ENCODE peak calls at places on chromosome X, in nine cellular contexts. T, L, K, Q, G, P, M, E and U are unnamed samples.
A peak's percentile ranks its signal among the peaks of the same experiment; 100 is the strongest.

GRCh38 chrX:153922932-153923857 is 2.9 kb downstream of the ARHGAP4 start:
- DNase-seq in T (peak; percentile 44), L (peak; percentile 54), K (peak; percentile 63), Q (peak; percentile 64), G (no peak), P (peak; percentile 29), M (no peak), E (no peak), U (peak; percentile 85)

GRCh38 chrX:13533726-13534125 is 35.7 kb upstream of the EGFL6 start:
- DNase-seq in T (peak; percentile 31), L (no peak), K (no peak), Q (no peak), G (no peak), P (no peak), M (no peak), E (no peak), U (no peak)

GRCh38 chrX:53223955-53224859 is 800 bp downstream of the KDM5C start:
- DNase-seq in T (peak; percentile 37), L (no peak), K (no peak), Q (peak; percentile 25), G (peak; percentile 45), P (no peak), M (no peak), E (peak; percentile 30), U (no peak)

GRCh38 chrX:133580630-133581029 is 165.3 kb upstream of the GPC4 start:
- DNase-seq in T (no peak), L (no peak), K (no peak), Q (no peak), G (no peak), P (no peak), M (no peak), E (no peak), U (no peak)

GRCh38 chrX:106906361-106906760 is 3.2 kb upstream of the RIPPLY1 start:
- DNase-seq in T (no peak), L (no peak), K (no peak), Q (peak; percentile 40), G (no peak), P (no peak), M (no peak), E (no peak), U (peak; percentile 36)

GRCh38 chrX:9770319-9770718 is 4.7 kb upstream of the GPR143 start:
- DNase-seq in T (no peak), L (no peak), K (no peak), Q (no peak), G (no peak), P (no peak), M (no peak), E (no peak), U (no peak)

GRCh38 chrX:11566158-11566557 is 99.6 kb downstream of the ARHGAP6 start:
- DNase-seq in T (no peak), L (no peak), K (no peak), Q (no peak), G (no peak), P (no peak), M (no peak), E (no peak), U (no peak)

GRCh38 chrX:2894885-2895292 is 34.2 kb downstream of the ARSD start:
- DNase-seq in T (no peak), L (no peak), K (no peak), Q (peak; percentile 68), G (no peak), P (no peak), M (no peak), E (no peak), U (no peak)

GRCh38 chrX:133215017-133215416 is 3.1 kb downstream of the TFDP3 start:
- DNase-seq in T (no peak), L (no peak), K (no peak), Q (no peak), G (no peak), P (no peak), M (no peak), E (no peak), U (no peak)

GRCh38 chrX:17580529-17581155 is 156.7 kb upstream of the SCML1 start:
- DNase-seq in T (peak; percentile 83), L (no peak), K (peak; percentile 2), Q (no peak), G (no peak), P (no peak), M (no peak), E (no peak), U (no peak)

GRCh38 chrX:69192603-69193002 is 27.4 kb upstream of the PJA1 start:
- DNase-seq in T (no peak), L (no peak), K (no peak), Q (no peak), G (no peak), P (no peak), M (no peak), E (no peak), U (no peak)

GRCh38 chrX:18643243-18643642 is 28.7 kb downstream of the RS1 start:
- DNase-seq in T (no peak), L (no peak), K (no peak), Q (no peak), G (no peak), P (no peak), M (no peak), E (no peak), U (no peak)

GRCh38 chrX:19579485-19579884 is 64.2 kb upstream of the MAP3K15 start:
- DNase-seq in T (no peak), L (no peak), K (no peak), Q (no peak), G (no peak), P (no peak), M (no peak), E (no peak), U (no peak)

GRCh38 chrX:80229626-80230025 is 190.6 kb upstream of the TENT5D start:
- DNase-seq in T (no peak), L (no peak), K (no peak), Q (no peak), G (no peak), P (no peak), M (no peak), E (no peak), U (no peak)

GRCh38 chrX:15151267-15152196 is 118.4 kb downstream of the ASB9 start:
- DNase-seq in T (no peak), L (no peak), K (no peak), Q (no peak), G (no peak), P (no peak), M (no peak), E (no peak), U (no peak)

GRCh38 chrX:17475820-17476219 is 100.8 kb downstream of the NHS start:
- DNase-seq in T (no peak), L (no peak), K (no peak), Q (no peak), G (no peak), P (no peak), M (no peak), E (no peak), U (no peak)

GRCh38 chrX:150475466-150475865 is 93.0 kb upstream of the MTM1 start:
- DNase-seq in T (no peak), L (no peak), K (no peak), Q (no peak), G (no peak), P (no peak), M (no peak), E (no peak), U (no peak)